ENCODE peak calls at places on chromosome X, in seven cellular contexts. B is HFF-Myc, C is NB4, X is GM13976, N is Karpas-422, T is fibroblast of pulmonary artery, D is psoas muscle. E is an unnamed sample.

GRCh38 chrX:53421772-53422090 is 723 bp downstream of the SMC1A start:
- DNase-seq in B (no peak), C (no peak), X (no peak), N (no peak), T (no peak), D (no peak), E (no peak)

GRCh38 chrX:12967711-12968465 is 7.0 kb upstream of the TMSB4X start:
- DNase-seq in B (no peak), C (peak), X (no peak), N (no peak), T (no peak), D (no peak), E (no peak)

GRCh38 chrX:126237524-126237923 is 71.4 kb upstream of the DCAF12L2 start:
- DNase-seq in B (no peak), C (no peak), X (no peak), N (no peak), T (no peak), D (no peak), E (no peak)

GRCh38 chrX:56319165-56319564 is 87.0 kb downstream of the KLF8 start:
- DNase-seq in B (no peak), C (no peak), X (no peak), N (no peak), T (no peak), D (no peak), E (no peak)

GRCh38 chrX:16348286-16348685 is 181.0 kb downstream of the MAGEB17 start:
- DNase-seq in B (no peak), C (no peak), X (no peak), N (no peak), T (no peak), D (no peak), E (no peak)

GRCh38 chrX:20361890-20362262 is 95.2 kb upstream of the RPS6KA3 start:
- DNase-seq in B (no peak), C (no peak), X (no peak), N (no peak), T (peak), D (no peak), E (no peak)

GRCh38 chrX:41561045-41561444 is 113.9 kb downstream of the NYX start:
- DNase-seq in B (peak), C (peak), X (peak), N (no peak), T (peak), D (no peak), E (no peak)

GRCh38 chrX:2391869-2392606 is 108.7 kb downstream of the DHRSX start:
- DNase-seq in B (peak), C (no peak), X (no peak), N (peak), T (peak), D (no peak), E (no peak)

GRCh38 chrX:103531002-103531401 is 11.7 kb upstream of the RAB40A start:
- DNase-seq in B (peak), C (no peak), X (no peak), N (no peak), T (peak), D (no peak), E (no peak)

GRCh38 chrX:130296743-130297142 is 28.0 kb upstream of the ZNF280C start:
- DNase-seq in B (peak), C (peak), X (no peak), N (no peak), T (peak), D (no peak), E (no peak)

GRCh38 chrX:146346102-146346501 is 463.5 kb upstream of the CXorf51B start:
- DNase-seq in B (no peak), C (no peak), X (no peak), N (no peak), T (no peak), D (no peak), E (no peak)

GRCh38 chrX:11725631-11726442 is 32.2 kb upstream of the MSL3 start:
- DNase-seq in B (no peak), C (no peak), X (no peak), N (no peak), T (no peak), D (no peak), E (no peak)

GRCh38 chrX:1945879-1946278 is 331.0 kb downstream of the ASMT start:
- DNase-seq in B (no peak), C (no peak), X (no peak), N (no peak), T (no peak), D (no peak), E (no peak)

GRCh38 chrX:153060095-153060445 is 3.8 kb downstream of the PNMA3 start:
- DNase-seq in B (no peak), C (no peak), X (no peak), N (no peak), T (no peak), D (no peak), E (no peak)

GRCh38 chrX:65196758-65197371 is 220.6 kb upstream of the ZC4H2 start:
- DNase-seq in B (no peak), C (no peak), X (no peak), N (no peak), T (no peak), D (no peak), E (no peak)

GRCh38 chrX:47098746-47099145 is 20.5 kb downstream of the RGN start:
- DNase-seq in B (no peak), C (no peak), X (no peak), N (no peak), T (no peak), D (no peak), E (no peak)

GRCh38 chrX:55135171-55135570 is 46.4 kb downstream of the PAGE2 start:
- DNase-seq in B (peak), C (peak), X (no peak), N (peak), T (peak), D (peak), E (no peak)

GRCh38 chrX:78384486-78384885 is 57.1 kb upstream of the CYSLTR1 start:
- DNase-seq in B (no peak), C (no peak), X (no peak), N (no peak), T (no peak), D (no peak), E (no peak)

GRCh38 chrX:53483838-53484420 is 49.8 kb upstream of the HSD17B10 start:
- DNase-seq in B (no peak), C (no peak), X (no peak), N (no peak), T (no peak), D (no peak), E (no peak)

E was measured in thoracic aorta.